ENCODE peak calls at places on chromosomes 16 and 17, in eight cellular contexts. Y is T-helper 2 cell, J is ecto neural progenitor cell, R is ovary, W is HEK293T, I is tibial artery, T is GM03348, D is AG09309. L is an unnamed sample.

GRCh38 chr17:81405382-81406005 is 10.2 kb downstream of the BAHCC1 start:
- DNase-seq in Y (no peak), J (no peak), R (peak; percentile 91), W (no peak), I (peak; percentile 97), T (peak; percentile 76), D (no peak), L (no peak)

GRCh38 chr17:74513987-74514631 is 17.2 kb downstream of the CD300LB start:
- DNase-seq in Y (peak; percentile 72), J (no peak), R (no peak), W (peak; percentile 23), I (peak; percentile 38), T (peak; percentile 17), D (no peak), L (no peak)

GRCh38 chr17:80837711-80838110 is 153.9 kb upstream of the CHMP6 start:
- DNase-seq in Y (no peak), J (no peak), R (no peak), W (no peak), I (no peak), T (no peak), D (no peak), L (no peak)

GRCh38 chr17:29784661-29785060 is 145.4 kb downstream of the SSH2 start:
- DNase-seq in Y (no peak), J (no peak), R (no peak), W (no peak), I (no peak), T (peak; percentile 57), D (no peak), L (no peak)

GRCh38 chr16:84724619-84725307 is 25.0 kb downstream of the USP10 start:
- DNase-seq in Y (peak; percentile 78), J (no peak), R (no peak), W (no peak), I (no peak), T (no peak), D (no peak), L (no peak)

GRCh38 chr16:54040480-54040879 is 246.1 kb downstream of the IRX3 start:
- DNase-seq in Y (no peak), J (no peak), R (no peak), W (no peak), I (no peak), T (no peak), D (no peak), L (no peak)

GRCh38 chr16:58371841-58372240 is 20.4 kb upstream of the GINS3 start:
- DNase-seq in Y (no peak), J (no peak), R (no peak), W (no peak), I (no peak), T (no peak), D (no peak), L (no peak)

GRCh38 chr16:50613281-50613991 is 65.2 kb downstream of the NKD1 start:
- DNase-seq in Y (no peak), J (no peak), R (peak; percentile 54), W (no peak), I (peak; percentile 82), T (no peak), D (no peak), L (no peak)

GRCh38 chr17:2090804-2091534 is 36.1 kb downstream of the HIC1 start:
- DNase-seq in Y (no peak), J (peak; percentile 67), R (peak; percentile 67), W (peak; percentile 58), I (peak; percentile 78), T (peak; percentile 93), D (peak; percentile 89), L (peak; percentile 84)

GRCh38 chr16:27721548-27722265 is 171.8 kb downstream of the KATNIP start:
- DNase-seq in Y (no peak), J (no peak), R (peak; percentile 69), W (no peak), I (peak; percentile 82), T (peak; percentile 80), D (peak; percentile 92), L (no peak)

GRCh38 chr16:683396-684066 is 603 bp downstream of the JMJD8 start:
- DNase-seq in Y (no peak), J (no peak), R (peak; percentile 57), W (no peak), I (no peak), T (no peak), D (no peak), L (no peak)

GRCh38 chr17:29073045-29073444 is 30.1 kb downstream of the PIPOX start:
- DNase-seq in Y (no peak), J (no peak), R (no peak), W (no peak), I (no peak), T (no peak), D (no peak), L (no peak)

GRCh38 chr17:40551091-40551873 is 14.0 kb downstream of the CCR7 start:
- DNase-seq in Y (no peak), J (no peak), R (peak; percentile 92), W (no peak), I (peak; percentile 91), T (peak; percentile 89), D (peak; percentile 100), L (no peak)

GRCh38 chr17:15255713-15256454 is 9.2 kb downstream of the PMP22 start:
- DNase-seq in Y (no peak), J (no peak), R (peak; percentile 54), W (no peak), I (no peak), T (peak; percentile 71), D (no peak), L (no peak)

GRCh38 chr16:7513429-7513828 is 180.8 kb downstream of the RBFOX1 start:
- DNase-seq in Y (peak; percentile 11), J (no peak), R (no peak), W (peak; percentile 8), I (no peak), T (no peak), D (no peak), L (no peak)

GRCh38 chr16:4293822-4294457 is 21.1 kb upstream of the TFAP4 start:
- DNase-seq in Y (no peak), J (peak; percentile 88), R (peak; percentile 73), W (peak; percentile 67), I (peak; percentile 86), T (peak; percentile 85), D (no peak), L (no peak)